ENCODE peak calls at places on chromosomes 11 and 22, in ten cellular contexts. One of them, this sample, is unnamed.
A peak's percentile ranks its signal among the peaks of the same experiment; 100 is the strongest.

GRCh38 chr11:119873761-119874421 is 144.9 kb upstream of the NECTIN1 start:
- DNase-seq in ACHN: no peak
- DNase-seq in nephron progenitor cell: no peak
- DNase-seq in effector memory CD4-positive, alpha-beta T cell: no peak
- DNase-seq in NCI-H1105: no peak
- DNase-seq in neuronal stem cell: no peak
- DNase-seq in lower leg skin: no peak
- DNase-seq in MM.1S: no peak
- DNase-seq in Caki2: no peak
- DNase-seq in NCI-H1092: no peak
- DNase-seq in this sample: no peak

GRCh38 chr11:83292709-83293435 is 6.7 kb upstream of the CCDC90B start:
- DNase-seq in neuronal stem cell: peak; percentile 58
- DNase-seq in effector memory CD4-positive, alpha-beta T cell: no peak
- DNase-seq in NCI-H1105: peak; percentile 56
- DNase-seq in lower leg skin: no peak
- DNase-seq in NCI-H1092: peak; percentile 19
- DNase-seq in MM.1S: peak; percentile 72
- DNase-seq in Caki2: peak; percentile 65
- DNase-seq in ACHN: peak; percentile 62
- DNase-seq in nephron progenitor cell: peak; percentile 15
- DNase-seq in this sample: no peak

GRCh38 chr11:83042966-83043711 is 28.6 kb downstream of the RAB30 start:
- DNase-seq in lower leg skin: no peak
- DNase-seq in NCI-H1092: no peak
- DNase-seq in neuronal stem cell: no peak
- DNase-seq in MM.1S: no peak
- DNase-seq in nephron progenitor cell: no peak
- DNase-seq in Caki2: no peak
- DNase-seq in NCI-H1105: no peak
- DNase-seq in ACHN: no peak
- DNase-seq in effector memory CD4-positive, alpha-beta T cell: no peak
- DNase-seq in this sample: no peak

GRCh38 chr22:17266261-17266971 is 47.2 kb upstream of the ADA2 start:
- DNase-seq in nephron progenitor cell: peak; percentile 57
- DNase-seq in NCI-H1092: peak; percentile 82
- DNase-seq in lower leg skin: no peak
- DNase-seq in Caki2: peak; percentile 42
- DNase-seq in neuronal stem cell: peak; percentile 83
- DNase-seq in ACHN: no peak
- DNase-seq in NCI-H1105: peak; percentile 77
- DNase-seq in MM.1S: no peak
- DNase-seq in effector memory CD4-positive, alpha-beta T cell: no peak
- DNase-seq in this sample: no peak

GRCh38 chr11:120316880-120317688 is 8.0 kb upstream of the TLCD5 start:
- DNase-seq in Caki2: no peak
- DNase-seq in MM.1S: no peak
- DNase-seq in effector memory CD4-positive, alpha-beta T cell: no peak
- DNase-seq in NCI-H1105: no peak
- DNase-seq in nephron progenitor cell: no peak
- DNase-seq in neuronal stem cell: no peak
- DNase-seq in lower leg skin: peak; percentile 87
- DNase-seq in NCI-H1092: no peak
- DNase-seq in ACHN: no peak
- DNase-seq in this sample: no peak

GRCh38 chr11:134363161-134363560 is 31.4 kb downstream of the GLB1L2 start:
- DNase-seq in NCI-H1105: no peak
- DNase-seq in effector memory CD4-positive, alpha-beta T cell: no peak
- DNase-seq in NCI-H1092: no peak
- DNase-seq in lower leg skin: no peak
- DNase-seq in neuronal stem cell: no peak
- DNase-seq in ACHN: no peak
- DNase-seq in nephron progenitor cell: no peak
- DNase-seq in Caki2: no peak
- DNase-seq in MM.1S: no peak
- DNase-seq in this sample: no peak

GRCh38 chr11:64437426-64437825 is 78.5 kb downstream of the RPS6KA4 start:
- DNase-seq in effector memory CD4-positive, alpha-beta T cell: no peak
- DNase-seq in NCI-H1105: no peak
- DNase-seq in Caki2: no peak
- DNase-seq in lower leg skin: no peak
- DNase-seq in NCI-H1092: no peak
- DNase-seq in neuronal stem cell: no peak
- DNase-seq in MM.1S: no peak
- DNase-seq in ACHN: no peak
- DNase-seq in nephron progenitor cell: no peak
- DNase-seq in this sample: no peak

GRCh38 chr11:105878510-105878909 is 143.5 kb downstream of the MSANTD4 start:
- DNase-seq in effector memory CD4-positive, alpha-beta T cell: no peak
- DNase-seq in ACHN: no peak
- DNase-seq in Caki2: no peak
- DNase-seq in NCI-H1105: no peak
- DNase-seq in neuronal stem cell: no peak
- DNase-seq in nephron progenitor cell: no peak
- DNase-seq in MM.1S: no peak
- DNase-seq in lower leg skin: no peak
- DNase-seq in NCI-H1092: no peak
- DNase-seq in this sample: no peak

GRCh38 chr11:74493816-74494630 is 499 bp upstream of the LIPT2 start:
- DNase-seq in NCI-H1105: peak; percentile 92
- DNase-seq in neuronal stem cell: no peak
- DNase-seq in nephron progenitor cell: no peak
- DNase-seq in MM.1S: no peak
- DNase-seq in NCI-H1092: no peak
- DNase-seq in effector memory CD4-positive, alpha-beta T cell: no peak
- DNase-seq in Caki2: no peak
- DNase-seq in ACHN: peak; percentile 7
- DNase-seq in lower leg skin: no peak
- DNase-seq in this sample: no peak

GRCh38 chr22:30191049-30191701 is 55.4 kb downstream of the LIF start:
- DNase-seq in NCI-H1092: no peak
- DNase-seq in lower leg skin: no peak
- DNase-seq in NCI-H1105: no peak
- DNase-seq in Caki2: no peak
- DNase-seq in nephron progenitor cell: no peak
- DNase-seq in neuronal stem cell: no peak
- DNase-seq in ACHN: no peak
- DNase-seq in effector memory CD4-positive, alpha-beta T cell: no peak
- DNase-seq in MM.1S: no peak
- DNase-seq in this sample: no peak

GRCh38 chr11:110098645-110099044 is 5.5 kb downstream of the ZC3H12C start:
- DNase-seq in Caki2: no peak
- DNase-seq in neuronal stem cell: no peak
- DNase-seq in NCI-H1092: no peak
- DNase-seq in effector memory CD4-positive, alpha-beta T cell: no peak
- DNase-seq in MM.1S: peak; percentile 36
- DNase-seq in lower leg skin: no peak
- DNase-seq in nephron progenitor cell: no peak
- DNase-seq in ACHN: no peak
- DNase-seq in NCI-H1105: no peak
- DNase-seq in this sample: no peak

GRCh38 chr11:124807660-124808270 is 7.6 kb upstream of the MSANTD2 start:
- DNase-seq in Caki2: no peak
- DNase-seq in NCI-H1105: no peak
- DNase-seq in lower leg skin: no peak
- DNase-seq in ACHN: no peak
- DNase-seq in MM.1S: no peak
- DNase-seq in nephron progenitor cell: no peak
- DNase-seq in effector memory CD4-positive, alpha-beta T cell: no peak
- DNase-seq in neuronal stem cell: no peak
- DNase-seq in NCI-H1092: no peak
- DNase-seq in this sample: no peak

GRCh38 chr22:25354456-25354855 is 135.0 kb downstream of the CRYBB2 start:
- DNase-seq in nephron progenitor cell: no peak
- DNase-seq in MM.1S: no peak
- DNase-seq in lower leg skin: no peak
- DNase-seq in Caki2: no peak
- DNase-seq in neuronal stem cell: no peak
- DNase-seq in NCI-H1092: no peak
- DNase-seq in NCI-H1105: no peak
- DNase-seq in ACHN: no peak
- DNase-seq in effector memory CD4-positive, alpha-beta T cell: no peak
- DNase-seq in this sample: no peak

GRCh38 chr11:116513894-116514293 is 258.9 kb downstream of the BUD13 start:
- DNase-seq in effector memory CD4-positive, alpha-beta T cell: no peak
- DNase-seq in lower leg skin: no peak
- DNase-seq in MM.1S: peak; percentile 59
- DNase-seq in NCI-H1105: no peak
- DNase-seq in neuronal stem cell: peak; percentile 42
- DNase-seq in nephron progenitor cell: peak; percentile 53
- DNase-seq in ACHN: peak; percentile 2
- DNase-seq in NCI-H1092: peak; percentile 10
- DNase-seq in Caki2: no peak
- DNase-seq in this sample: no peak

GRCh38 chr11:61609970-61610347 is 29.1 kb upstream of the SYT7 start:
- DNase-seq in neuronal stem cell: no peak
- DNase-seq in MM.1S: no peak
- DNase-seq in Caki2: no peak
- DNase-seq in NCI-H1105: no peak
- DNase-seq in ACHN: no peak
- DNase-seq in NCI-H1092: peak; percentile 38
- DNase-seq in nephron progenitor cell: no peak
- DNase-seq in lower leg skin: no peak
- DNase-seq in effector memory CD4-positive, alpha-beta T cell: no peak
- DNase-seq in this sample: no peak

GRCh38 chr11:125329786-125330185 is 165.2 kb downstream of the PKNOX2 start:
- DNase-seq in neuronal stem cell: no peak
- DNase-seq in ACHN: no peak
- DNase-seq in nephron progenitor cell: no peak
- DNase-seq in effector memory CD4-positive, alpha-beta T cell: no peak
- DNase-seq in lower leg skin: no peak
- DNase-seq in NCI-H1092: no peak
- DNase-seq in Caki2: no peak
- DNase-seq in NCI-H1105: no peak
- DNase-seq in MM.1S: no peak
- DNase-seq in this sample: no peak

GRCh38 chr22:50601669-50602337 is 1.2 kb downstream of the MAPK8IP2 start:
- DNase-seq in NCI-H1105: no peak
- DNase-seq in lower leg skin: no peak
- DNase-seq in nephron progenitor cell: no peak
- DNase-seq in NCI-H1092: no peak
- DNase-seq in MM.1S: no peak
- DNase-seq in ACHN: no peak
- DNase-seq in Caki2: no peak
- DNase-seq in neuronal stem cell: no peak
- DNase-seq in effector memory CD4-positive, alpha-beta T cell: no peak
- DNase-seq in this sample: no peak

GRCh38 chr11:43130616-43131015 is 181.2 kb upstream of the API5 start:
- DNase-seq in Caki2: no peak
- DNase-seq in NCI-H1105: peak; percentile 19
- DNase-seq in neuronal stem cell: peak; percentile 29
- DNase-seq in MM.1S: no peak
- DNase-seq in ACHN: no peak
- DNase-seq in nephron progenitor cell: peak; percentile 30
- DNase-seq in effector memory CD4-positive, alpha-beta T cell: no peak
- DNase-seq in lower leg skin: no peak
- DNase-seq in NCI-H1092: peak; percentile 4
- DNase-seq in this sample: no peak

This sample was measured in activated T-helper 9 cell treated with anti-CD3 and anti-CD28 coated beads, Interleukin-2, amount 50 U/mL, for 16 hours.